ENCODE peak calls at places on chromosomes 5 and 9, in eight cellular contexts. A is activated naive CD8-positive, alpha-beta T cell treated with anti-CD3 and anti-CD28 coated beads for 36 hours; N is MG63; R is erythroblast; D is caudate nucleus; F is amygdala; W is CD4-positive, alpha-beta T cell; L is GM23248. U is an unnamed sample.

GRCh38 chr5:96626956-96627355 is 35.2 kb upstream of the CAST start:
- DNase-seq in R (no peak), F (no peak), A (no peak), L (peak), D (no peak), N (no peak), W (no peak), U (no peak)

GRCh38 chr5:101346906-101347305 is 443.8 kb upstream of the ST8SIA4 start:
- DNase-seq in W (no peak), D (no peak), A (no peak), N (no peak), F (no peak), R (no peak), L (no peak), U (no peak)

GRCh38 chr9:134226221-134226930 is 62.0 kb upstream of the RNU6ATAC start:
- DNase-seq in D (no peak), N (no peak), A (no peak), F (no peak), R (no peak), L (peak), W (no peak), U (no peak)

GRCh38 chr5:1753490-1753889 is 46.1 kb downstream of the MRPL36 start:
- DNase-seq in L (no peak), R (no peak), W (no peak), F (no peak), N (no peak), D (no peak), A (no peak), U (no peak)

GRCh38 chr9:71863652-71864051 is 47.3 kb downstream of the ABHD17B start:
- DNase-seq in R (no peak), N (no peak), A (no peak), W (no peak), D (no peak), L (peak), F (no peak), U (no peak)

GRCh38 chr5:178078197-178078995 is 34.9 kb upstream of the N4BP3 start:
- DNase-seq in A (no peak), D (no peak), W (no peak), F (no peak), N (peak), R (no peak), L (peak), U (no peak)

GRCh38 chr9:91676042-91676441 is 252.4 kb upstream of the NFIL3 start:
- DNase-seq in R (no peak), W (no peak), F (no peak), D (no peak), A (no peak), L (peak), N (no peak), U (no peak)

GRCh38 chr5:104635216-104635615 is 1072.6 kb upstream of the NUDT12 start:
- DNase-seq in D (no peak), W (no peak), N (no peak), L (no peak), R (no peak), A (no peak), F (no peak), U (no peak)

U was measured in activated CD8-positive, alpha-beta T cell treated with anti-CD3 and anti-CD28 coated beads, Interleukin-2, amount 10 ng/mL, durations not matched to agents 7 days and 5 days.